ENCODE peak calls at places on chromosomes 5 and 9, in eight cellular contexts. E is lung, P is chondrocyte, Z is PC-9, K is right lobe of liver, U is coronary artery, X is lower leg skin, W is fibroblast of the aortic adventitia. H is an unnamed sample.

GRCh38 chr5:38598296-38598993 is 42.0 kb upstream of the LIFR start:
- DNase-seq in W (no peak), P (no peak), U (no peak), E (peak), Z (no peak), K (no peak), X (no peak), H (no peak)

GRCh38 chr9:130128782-130129424 is 43.3 kb upstream of the NCS1 start:
- DNase-seq in W (peak), U (no peak), X (peak), P (no peak), K (peak), E (peak), Z (peak), H (peak)

GRCh38 chr5:82817897-82818676 is 259.1 kb downstream of the TMEM167A start:
- DNase-seq in K (no peak), E (no peak), W (no peak), Z (no peak), P (no peak), U (no peak), X (no peak), H (no peak)

GRCh38 chr9:115845648-115846312 is 307.8 kb upstream of the PAPPA start:
- DNase-seq in X (no peak), K (no peak), E (no peak), Z (peak), P (no peak), U (no peak), W (peak), H (no peak)

GRCh38 chr9:83219154-83219923 is 156.4 kb upstream of the RASEF start:
- DNase-seq in E (peak), Z (no peak), K (peak), W (peak), X (peak), P (no peak), U (no peak), H (peak)

GRCh38 chr5:172235132-172235780 is 41.3 kb downstream of the EFCAB9 start:
- DNase-seq in U (no peak), E (no peak), X (no peak), P (no peak), W (peak), Z (no peak), K (no peak), H (no peak)

GRCh38 chr9:137178201-137178938 is 6.5 kb upstream of the TMEM210 start:
- DNase-seq in K (no peak), X (no peak), Z (no peak), E (no peak), W (no peak), U (no peak), P (no peak), H (no peak)

GRCh38 chr9:76433851-76434250 is 25.1 kb upstream of the GCNT1 start:
- DNase-seq in Z (peak), X (no peak), P (no peak), U (no peak), E (no peak), W (peak), K (no peak), H (no peak)

GRCh38 chr5:30874234-30875034 is 319.1 kb upstream of the CDH6 start:
- DNase-seq in P (no peak), U (no peak), E (no peak), K (no peak), Z (no peak), X (no peak), W (peak), H (no peak)

GRCh38 chr5:67677422-67677970 is 480.9 kb upstream of the CD180 start:
- DNase-seq in Z (no peak), P (no peak), E (no peak), X (no peak), W (no peak), K (no peak), U (no peak), H (no peak)

DNA sequence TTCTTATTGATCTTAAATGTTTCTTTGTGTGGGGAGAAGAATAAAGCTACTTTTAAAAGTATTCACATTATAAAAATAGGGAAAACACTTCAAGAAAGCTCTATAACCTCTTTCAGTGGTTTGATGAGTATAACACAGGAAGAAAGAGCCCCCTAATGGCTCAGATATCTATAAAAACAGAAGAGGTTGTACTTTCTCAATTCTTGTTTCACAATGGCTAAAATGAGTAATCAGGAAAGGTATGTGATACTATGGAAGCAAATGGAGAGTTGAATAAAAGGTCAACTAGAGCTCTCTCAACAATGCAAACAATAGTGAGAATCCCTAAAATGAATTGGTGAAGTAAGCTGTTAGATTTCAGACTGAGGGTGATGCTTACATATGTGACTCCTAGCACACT is 584.6 kb upstream of the CDH18 start:
- DNase-seq in E (no peak), W (peak), K (no peak), Z (peak), X (no peak), P (no peak), U (no peak), H (no peak)
- TF ChIP-seq CTCF in E (no peak), W (peak), K (no peak), Z (peak), X (no peak), P (peak), U (no peak), H (no peak)

DNA sequence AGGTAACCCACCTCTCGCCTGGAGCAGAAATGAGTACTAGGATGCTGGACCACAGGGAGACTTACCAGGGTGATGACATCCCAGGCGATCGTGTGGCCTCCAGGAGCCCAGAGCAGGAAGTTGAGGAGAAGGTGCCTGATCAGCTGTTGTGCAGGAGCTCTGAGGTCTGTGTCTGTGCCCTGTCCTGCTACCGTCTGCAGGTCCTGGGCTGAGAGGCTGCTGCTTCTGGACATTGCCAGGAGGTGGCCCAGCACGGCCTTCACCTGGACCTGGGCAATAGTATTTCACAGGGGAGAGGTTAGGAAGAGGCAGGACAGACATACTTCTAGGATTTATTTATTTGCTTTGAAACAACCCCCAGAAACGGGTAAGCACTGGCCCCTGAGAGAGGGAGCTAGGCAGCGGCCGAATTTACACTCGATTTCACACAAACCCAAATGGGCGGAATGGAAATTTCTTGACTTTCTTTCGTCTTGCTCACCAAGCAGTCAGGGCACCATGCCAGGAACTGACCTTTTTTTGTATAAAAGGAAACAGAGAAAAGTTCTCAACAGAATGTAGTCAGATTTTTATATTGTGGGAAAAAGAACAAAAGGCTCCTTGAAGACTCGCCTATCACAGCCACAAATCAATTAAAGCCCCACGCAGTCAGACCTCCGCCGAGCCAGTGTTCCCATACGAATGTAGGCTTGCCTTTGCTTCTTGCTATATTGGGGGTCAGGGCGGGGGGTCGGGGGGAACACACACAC is 210.3 kb downstream of the FANCC start:
- DNase-seq in W (peak), U (no peak), Z (no peak), P (no peak), K (no peak), X (no peak), E (no peak), H (no peak)
- TF ChIP-seq CTCF in W (no peak), U (no peak), Z (no peak), P (peak), K (no peak), X (no peak), E (no peak), H (no peak)

GRCh38 chr5:135329913-135330797 is 68.9 kb downstream of the MACROH2A1 start:
- DNase-seq in E (no peak), Z (no peak), U (no peak), P (no peak), W (no peak), X (no peak), K (no peak), H (no peak)
- TF ChIP-seq CTCF in E (no peak), Z (no peak), U (no peak), P (no peak), W (no peak), X (no peak), K (no peak), H (no peak)

DNA sequence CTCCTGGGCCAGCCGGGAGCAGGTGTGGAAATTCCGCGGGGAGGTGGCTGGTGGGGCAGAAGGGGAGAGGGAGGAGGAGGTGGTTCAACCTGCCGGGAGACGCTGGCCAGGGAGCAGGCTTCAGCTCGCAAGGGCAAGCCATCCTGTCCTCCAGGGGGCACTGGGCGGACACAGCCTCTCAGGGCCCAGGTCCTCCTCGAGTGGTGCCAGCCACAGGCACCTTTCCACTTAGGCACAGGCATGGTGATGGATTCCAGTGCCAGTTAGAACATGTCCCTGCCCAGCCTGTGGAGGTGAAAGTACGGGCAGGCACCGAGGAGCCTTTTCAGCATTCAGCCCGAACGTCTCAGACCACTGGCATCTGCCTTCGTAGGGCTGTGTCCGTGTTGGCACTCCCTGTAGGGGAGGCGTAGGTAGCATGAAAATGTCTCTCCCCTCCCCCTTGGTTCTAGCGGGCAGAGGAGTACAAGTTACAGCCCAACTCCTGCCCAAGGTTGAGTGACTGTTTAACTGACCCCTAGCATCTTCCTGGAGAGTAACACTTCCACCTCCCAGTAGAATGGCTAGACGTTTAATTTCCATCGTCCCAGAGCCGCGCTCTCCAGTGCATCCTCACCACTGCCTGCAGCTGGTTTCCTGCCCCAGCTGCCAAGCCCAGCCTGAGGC is 48.9 kb downstream of the DAB2IP start:
- DNase-seq in P (no peak), X (peak), K (no peak), E (peak), W (peak), Z (no peak), U (no peak), H (peak)
- TF ChIP-seq CTCF in P (peak), X (no peak), K (peak), E (peak), W (peak), Z (peak), U (peak), H (peak)

GRCh38 chr9:127765418-127765817 is 13.0 kb downstream of the SH2D3C start:
- DNase-seq in E (no peak), W (no peak), X (no peak), U (no peak), P (no peak), Z (no peak), K (no peak), H (no peak)

GRCh38 chr9:127761491-127761904 is 17.0 kb downstream of the SH2D3C start:
- DNase-seq in K (no peak), Z (no peak), E (no peak), W (no peak), U (no peak), P (no peak), X (no peak), H (no peak)

GRCh38 chr9:127761061-127761460 is 17.4 kb downstream of the SH2D3C start:
- DNase-seq in K (no peak), W (no peak), U (no peak), P (no peak), Z (no peak), X (no peak), E (no peak), H (no peak)

GRCh38 chr9:127762111-127762676 is 16.3 kb downstream of the SH2D3C start:
- DNase-seq in W (no peak), X (peak), Z (no peak), U (no peak), K (peak), E (peak), P (no peak), H (no peak)

DNA sequence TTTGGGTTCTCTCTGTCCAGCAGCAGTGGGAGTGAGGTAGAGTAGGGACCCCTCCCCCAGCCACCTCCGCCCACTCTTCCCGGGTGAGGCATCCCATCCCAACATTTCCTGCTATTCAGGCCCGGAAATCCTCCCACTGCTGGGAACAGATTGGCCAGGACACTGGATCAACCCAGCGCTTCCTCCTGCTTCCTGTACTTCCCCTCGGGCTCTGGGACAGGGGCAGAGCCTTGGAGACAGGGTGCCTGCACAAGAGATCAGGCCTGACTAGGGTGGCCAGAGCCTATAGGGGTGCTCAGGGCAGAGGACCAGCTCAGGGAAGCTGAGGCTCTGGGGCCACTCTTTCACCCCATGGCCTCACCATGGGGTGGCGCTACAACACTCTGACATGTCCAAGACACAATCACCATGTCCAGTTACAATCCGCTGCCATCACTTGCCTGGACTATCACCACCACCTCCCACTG is 14.5 kb downstream of the SH2D3C start:
- DNase-seq in X (no peak), Z (no peak), K (peak), W (no peak), E (peak), P (no peak), U (no peak), H (no peak)
- TF ChIP-seq CTCF in X (no peak), Z (peak), K (peak), W (peak), E (peak), P (peak), U (no peak), H (no peak)

GRCh38 chr9:34591911-34592866 is 2.7 kb upstream of the CNTFR start:
- DNase-seq in P (no peak), W (no peak), Z (no peak), E (no peak), K (no peak), X (no peak), U (no peak), H (no peak)
- TF ChIP-seq CTCF in P (peak), W (no peak), Z (peak), E (no peak), K (no peak), X (no peak), U (no peak), H (no peak)

DNA sequence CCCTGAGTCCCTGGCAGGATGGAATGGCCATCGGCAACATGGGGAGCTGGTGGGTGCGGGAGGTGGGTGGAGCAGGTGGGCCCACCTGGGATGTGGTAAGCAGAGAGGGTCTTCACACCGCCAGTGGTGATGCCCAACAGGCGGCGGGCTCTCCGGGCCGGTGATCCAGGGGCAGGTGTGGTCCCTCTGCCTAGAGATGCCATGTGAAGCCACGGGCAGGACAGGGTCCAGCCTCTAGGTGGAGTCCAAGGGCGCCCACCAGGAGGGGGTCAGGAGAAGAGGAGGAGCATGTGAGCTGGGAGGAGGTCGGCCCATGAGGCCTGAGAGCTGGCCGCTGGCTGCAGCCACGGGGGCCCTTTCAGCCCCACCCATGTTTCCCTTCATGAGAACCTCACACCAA is 221.1 kb downstream of the FANCC start:
- DNase-seq in P (no peak), X (no peak), Z (no peak), K (no peak), E (no peak), U (no peak), W (no peak), H (no peak)
- TF ChIP-seq CTCF in P (peak), X (no peak), Z (no peak), K (no peak), E (no peak), U (no peak), W (peak), H (no peak)

H was measured in pancreas.